ENCODE peak calls at places on chromosome 7, in four cellular contexts. L is WTC11, J is HCT116, Z is H1. R is an unnamed sample.

GRCh38 chr7:30923774-30924413 is 12.2 kb downstream of the AQP1 start:
- DNase-seq in L (peak), J (no peak), Z (peak), R (no peak)

GRCh38 chr7:946256-946996 is 8.1 kb downstream of the ADAP1 start:
- DNase-seq in L (no peak), J (no peak), Z (no peak), R (no peak)

GRCh38 chr7:69205576-69205975 is 392.7 kb upstream of the AUTS2 start:
- DNase-seq in L (no peak), J (no peak), Z (no peak), R (no peak)

GRCh38 chr7:64045301-64046040 is at the start of gene ZNF727:
- DNase-seq in L (no peak), J (no peak), Z (no peak), R (no peak)

GRCh38 chr7:57201895-57202210 is 69.6 kb upstream of the ZNF479 start:
- DNase-seq in L (no peak), J (no peak), Z (no peak), R (no peak)

GRCh38 chr7:87001214-87001613 is 58.2 kb downstream of the ELAPOR2 start:
- DNase-seq in L (no peak), J (no peak), Z (no peak), R (no peak)

GRCh38 chr7:2838873-2839578 is 5.1 kb downstream of the GNA12 start:
- DNase-seq in L (no peak), J (no peak), Z (no peak), R (no peak)

GRCh38 chr7:144534655-144535395 is 131.3 kb upstream of the NOBOX start:
- DNase-seq in L (no peak), J (no peak), Z (no peak), R (no peak)

GRCh38 chr7:2934984-2935740 is 91.1 kb upstream of the GNA12 start:
- DNase-seq in L (peak), J (no peak), Z (no peak), R (no peak)

DNA sequence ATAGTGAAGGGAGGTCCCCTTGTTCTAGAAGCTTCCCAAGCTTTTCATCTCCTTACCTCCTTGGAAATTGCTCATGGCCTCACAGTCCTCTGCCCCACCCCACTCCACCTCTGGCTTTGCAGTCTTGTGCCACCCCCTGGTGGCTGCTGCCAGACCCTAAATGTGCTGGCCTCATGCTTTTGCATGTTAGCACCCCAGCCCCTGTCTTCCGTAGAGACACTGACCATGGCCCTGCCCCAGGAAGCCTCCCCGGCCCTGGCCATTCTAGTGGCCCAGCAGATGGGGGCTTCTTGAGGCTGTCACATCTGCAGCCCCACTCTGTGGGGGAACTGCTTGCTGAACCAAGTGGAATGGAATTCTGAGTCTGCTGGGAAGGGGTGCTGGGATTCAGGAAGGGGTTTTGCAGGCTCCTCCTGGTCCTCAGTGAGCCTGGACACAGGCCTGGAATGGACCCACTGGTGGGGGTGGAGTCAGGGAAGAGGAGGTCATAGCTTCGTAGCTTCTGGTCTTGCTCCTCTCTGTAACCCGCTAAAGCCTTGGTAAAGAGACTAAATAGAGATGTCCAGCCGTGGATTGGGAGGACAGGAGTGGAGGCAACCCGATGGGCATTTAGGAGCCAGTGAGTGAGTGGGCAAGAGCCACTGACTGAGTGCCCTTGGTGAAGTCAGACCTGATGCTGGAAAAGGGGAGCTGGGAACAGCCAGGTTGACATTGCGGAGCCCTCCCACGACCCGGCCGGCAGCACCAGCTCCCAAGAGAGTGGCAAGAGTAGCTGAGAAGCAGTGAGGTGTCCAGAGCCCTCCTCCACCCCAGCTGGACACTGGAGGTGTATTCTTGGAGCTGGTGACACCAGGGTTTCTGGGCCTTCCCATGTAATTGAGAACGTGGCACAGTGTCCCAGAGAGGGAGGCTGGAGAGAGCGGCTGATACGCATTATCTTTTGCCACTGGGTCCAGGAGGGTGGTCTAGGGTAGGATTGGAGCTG is 20.9 kb downstream of the RAMP3 start:
- DNase-seq in L (peak), J (peak), Z (no peak), R (peak)
- TF ChIP-seq SP1 in L (no peak), J (no peak), Z (no peak), R (no peak)

DNA sequence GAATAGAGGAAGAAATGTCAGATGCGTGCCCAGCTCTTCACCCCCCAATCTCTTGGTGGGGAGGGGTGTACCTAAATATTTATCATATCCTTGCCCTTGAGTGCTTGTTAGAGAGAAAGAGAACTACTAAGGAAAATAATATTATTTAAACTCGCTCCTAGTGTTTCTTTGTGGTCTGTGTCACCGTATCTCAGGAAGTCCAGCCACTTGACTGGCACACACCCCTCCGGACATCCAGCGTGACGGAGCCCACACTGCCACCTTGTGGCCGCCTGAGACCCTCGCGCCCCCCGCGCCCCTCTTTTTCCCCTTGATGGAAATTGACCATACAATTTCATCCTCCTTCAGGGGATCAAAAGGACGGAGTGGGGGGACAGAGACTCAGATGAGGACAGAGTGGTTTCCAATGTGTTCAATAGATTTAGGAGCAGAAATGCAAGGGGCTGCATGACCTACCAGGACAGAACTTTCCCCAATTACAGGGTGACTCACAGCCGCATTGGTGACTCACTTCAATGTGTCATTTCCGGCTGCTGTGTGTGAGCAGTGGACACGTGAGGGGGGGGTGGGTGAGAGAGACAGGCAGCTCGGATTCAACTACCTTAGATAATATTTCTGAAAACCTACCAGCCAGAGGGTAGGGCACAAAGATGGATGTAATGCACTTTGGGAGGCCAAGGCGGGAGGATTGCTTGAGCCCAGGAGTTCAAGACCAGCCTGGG is 11.4 kb downstream of the SERPINE1 start:
- DNase-seq in L (peak), J (peak), Z (peak), R (peak)
- TF ChIP-seq SP1 in L (no peak), J (no peak), Z (no peak), R (no peak)

GRCh38 chr7:24438232-24438631 is 135.0 kb upstream of the PALS2 start:
- DNase-seq in L (no peak), J (no peak), Z (no peak), R (no peak)

GRCh38 chr7:24435002-24435401 is 138.2 kb upstream of the PALS2 start:
- DNase-seq in L (peak), J (no peak), Z (peak), R (no peak)

GRCh38 chr7:24440851-24441250 is 132.4 kb upstream of the PALS2 start:
- DNase-seq in L (no peak), J (no peak), Z (no peak), R (no peak)

GRCh38 chr7:24432677-24433076 is 140.6 kb upstream of the PALS2 start:
- DNase-seq in L (no peak), J (no peak), Z (no peak), R (no peak)

DNA sequence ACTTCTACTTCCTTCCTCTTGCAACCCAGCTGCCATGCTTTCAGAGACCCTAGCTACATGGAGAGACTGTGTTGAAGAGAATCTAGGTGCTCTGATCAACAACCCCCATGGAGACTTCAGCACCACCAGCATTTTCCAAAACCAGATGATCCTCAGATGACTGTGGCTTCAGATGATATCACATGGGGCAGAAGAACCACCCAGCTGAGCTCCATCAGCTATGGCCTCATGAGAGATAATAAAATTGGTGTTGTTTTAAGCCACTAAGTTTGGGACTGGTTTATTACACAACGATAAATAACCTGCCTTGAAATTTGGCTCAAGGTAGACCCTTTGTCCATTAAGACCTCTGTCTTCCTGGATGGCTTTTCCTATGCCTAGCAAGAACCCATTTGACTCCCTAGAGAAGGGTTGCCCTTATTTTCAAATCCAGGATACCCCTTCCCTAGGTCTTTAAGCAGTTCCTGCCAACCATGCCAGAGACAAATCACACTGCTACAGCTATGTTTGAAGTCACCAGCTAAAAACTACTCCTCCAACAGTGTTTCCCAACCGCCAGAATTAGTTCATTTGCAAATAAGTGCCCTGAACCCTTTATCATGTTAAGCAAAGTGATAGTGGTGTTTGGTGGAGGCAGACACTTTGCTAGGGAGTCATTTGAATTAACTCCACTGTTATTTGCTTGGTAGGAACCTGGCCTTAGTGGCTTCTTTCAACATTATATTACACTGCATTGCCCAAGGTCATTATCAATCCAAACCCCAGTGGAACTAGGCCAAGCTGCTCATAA is 136.9 kb upstream of the PALS2 start:
- DNase-seq in L (no peak), J (no peak), Z (no peak), R (no peak)
- TF ChIP-seq SP1 in L (no peak), J (no peak), Z (peak), R (no peak)

GRCh38 chr7:108076141-108076540 is 54.0 kb downstream of the LAMB4 start:
- DNase-seq in L (no peak), J (no peak), Z (no peak), R (no peak)

GRCh38 chr7:108078156-108078781 is 51.9 kb downstream of the LAMB4 start:
- DNase-seq in L (no peak), J (no peak), Z (no peak), R (no peak)

GRCh38 chr7:108080094-108080656 is 50.0 kb downstream of the LAMB4 start:
- DNase-seq in L (no peak), J (no peak), Z (no peak), R (no peak)

GRCh38 chr7:108077714-108078113 is 52.4 kb downstream of the LAMB4 start:
- DNase-seq in L (no peak), J (no peak), Z (no peak), R (no peak)

GRCh38 chr7:108079291-108080057 is 50.7 kb downstream of the LAMB4 start:
- DNase-seq in L (no peak), J (no peak), Z (no peak), R (no peak)
- TF ChIP-seq SP1 in L (no peak), J (no peak), Z (no peak), R (no peak)

GRCh38 chr7:80583901-80584300 is 54.5 kb upstream of the CD36 start:
- DNase-seq in L (no peak), J (no peak), Z (no peak), R (no peak)

GRCh38 chr7:80588591-80588990 is 49.9 kb upstream of the CD36 start:
- DNase-seq in L (no peak), J (no peak), Z (no peak), R (no peak)

GRCh38 chr7:80589561-80590083 is 48.8 kb upstream of the CD36 start:
- DNase-seq in L (no peak), J (no peak), Z (no peak), R (no peak)

GRCh38 chr7:80584778-80585177 is 53.7 kb upstream of the CD36 start:
- DNase-seq in L (no peak), J (no peak), Z (no peak), R (no peak)

GRCh38 chr7:80587538-80587937 is 50.9 kb upstream of the CD36 start:
- DNase-seq in L (no peak), J (no peak), Z (no peak), R (no peak)
- TF ChIP-seq SP1 in L (no peak), J (no peak), Z (no peak), R (no peak)

DNA sequence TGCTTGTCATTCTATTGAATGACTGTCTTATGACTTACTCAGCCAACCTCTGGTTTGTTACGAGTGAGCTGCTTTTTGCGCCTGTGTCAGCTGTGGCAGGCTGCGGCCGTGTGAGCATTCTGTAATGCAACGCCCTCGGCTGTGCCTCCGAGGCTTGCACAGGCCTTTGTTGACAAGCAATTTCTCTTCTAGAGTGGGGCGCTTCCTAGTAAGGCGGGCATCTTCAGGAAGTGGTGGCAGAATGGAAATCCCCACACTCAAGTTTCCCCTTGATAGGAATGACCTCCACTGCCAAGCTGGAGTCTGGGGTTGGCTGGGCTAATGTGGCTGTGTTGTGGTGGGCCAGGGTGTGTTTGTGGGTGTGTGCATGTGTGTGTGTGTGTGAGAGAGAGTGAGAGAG is 20.2 kb upstream of the TMEM178B start:
- DNase-seq in L (no peak), J (no peak), Z (no peak), R (no peak)
- TF ChIP-seq SP1 in L (no peak), J (no peak), Z (no peak), R (no peak)

R was measured in HEK293T.